ENCODE peak calls at places on chromosomes 6 and 20, in seven cellular contexts. G is CD4-positive, CD25-positive, alpha-beta regulatory T cell; V is sciatic nerve; A is pulmonary artery endothelial cell; C is aorta; R is epithelial cell of esophagus; K is ACHN. I is an unnamed sample.

GRCh38 chr6:42017021-42017643 is 33.2 kb upstream of the TAF8 start:
- DNase-seq in V (no peak), G (no peak), A (no peak), C (no peak), K (peak), R (peak), I (no peak)

GRCh38 chr20:40706977-40707582 is 18.0 kb upstream of the MAFB start:
- DNase-seq in G (no peak), A (no peak), R (no peak), C (no peak), K (peak), V (no peak), I (no peak)

GRCh38 chr6:40930555-40930954 is 108.5 kb downstream of the UNC5CL start:
- DNase-seq in K (no peak), R (peak), A (no peak), C (peak), V (no peak), G (no peak), I (no peak)

GRCh38 chr20:51862796-51863195 is 60.5 kb upstream of the SALL4 start:
- DNase-seq in V (no peak), C (no peak), R (no peak), G (no peak), K (no peak), A (no peak), I (no peak)

GRCh38 chr6:106512048-106512957 is 117.0 kb downstream of the RTN4IP1 start:
- DNase-seq in K (peak), V (peak), C (peak), A (peak), R (peak), G (peak), I (peak)

GRCh38 chr6:42200035-42200434 is 5.3 kb upstream of the GUCA1B start:
- DNase-seq in A (no peak), K (peak), V (no peak), G (no peak), C (no peak), R (peak), I (no peak)

GRCh38 chr20:8427419-8428065 is 295.5 kb downstream of the PLCB1 start:
- DNase-seq in A (peak), G (no peak), K (no peak), R (no peak), V (no peak), C (no peak), I (no peak)

GRCh38 chr6:87772597-87773530 is 70.8 kb upstream of the AKIRIN2 start:
- DNase-seq in V (no peak), K (no peak), R (no peak), C (no peak), A (no peak), G (no peak), I (no peak)

GRCh38 chr20:1388706-1389483 is 4.0 kb downstream of the FKBP1A start:
- DNase-seq in R (no peak), V (no peak), A (no peak), G (peak), C (no peak), K (no peak), I (no peak)

GRCh38 chr6:81613606-81614005 is 138.9 kb downstream of the TENT5A start:
- DNase-seq in C (no peak), K (no peak), A (peak), G (no peak), V (no peak), R (peak), I (no peak)

GRCh38 chr20:18056174-18057105 is 1.3 kb downstream of the OVOL2 start:
- DNase-seq in C (no peak), R (peak), A (no peak), G (no peak), V (no peak), K (no peak), I (peak)

GRCh38 chr6:152232494-152233151 is 404.5 kb downstream of the SYNE1 start:
- DNase-seq in G (peak), R (no peak), C (no peak), K (no peak), A (peak), V (no peak), I (no peak)

GRCh38 chr6:81906709-81907204 is 154.3 kb upstream of the TENT5A start:
- DNase-seq in K (no peak), R (peak), V (no peak), A (no peak), C (no peak), G (no peak), I (no peak)

GRCh38 chr20:58137236-58137635 is 91.2 kb downstream of the ANKRD60 start:
- DNase-seq in A (no peak), R (no peak), G (no peak), V (no peak), C (no peak), K (no peak), I (no peak)

GRCh38 chr6:54805077-54805476 is 41.5 kb upstream of the FAM83B start:
- DNase-seq in A (no peak), G (no peak), R (no peak), K (no peak), C (no peak), V (no peak), I (no peak)

GRCh38 chr6:46217671-46218131 is 46.9 kb upstream of the ENPP5 start:
- DNase-seq in K (no peak), A (no peak), V (no peak), G (no peak), R (no peak), C (peak), I (no peak)

GRCh38 chr20:1204061-1204460 is 807 bp downstream of the C20orf202 start:
- DNase-seq in G (no peak), R (peak), A (no peak), C (no peak), V (no peak), K (no peak), I (no peak)

GRCh38 chr6:22045261-22045912 is 251.4 kb downstream of the PRL start:
- DNase-seq in A (no peak), R (no peak), K (no peak), C (no peak), V (no peak), G (no peak), I (no peak)

GRCh38 chr6:2999005-2999620 is 581 bp upstream of the NQO2 start:
- DNase-seq in G (no peak), A (no peak), V (peak), C (no peak), R (peak), K (peak), I (no peak)

GRCh38 chr6:41577865-41578713 is 31.9 kb downstream of the FOXP4 start:
- DNase-seq in G (no peak), C (peak), R (peak), V (no peak), K (no peak), A (no peak), I (peak)

GRCh38 chr6:51702851-51703250 is 384.6 kb downstream of the PKHD1 start:
- DNase-seq in K (no peak), G (no peak), C (no peak), V (no peak), A (no peak), R (no peak), I (no peak)

GRCh38 chr6:56815436-56815835 is 139.5 kb upstream of the BEND6 start:
- DNase-seq in C (no peak), R (no peak), G (no peak), A (no peak), K (no peak), V (no peak), I (no peak)

GRCh38 chr6:110296151-110297028 is 61.8 kb downstream of the METTL24 start:
- DNase-seq in C (no peak), R (no peak), K (no peak), G (peak), A (no peak), V (no peak), I (no peak)

GRCh38 chr20:32067234-32067821 is 15.3 kb downstream of the HCK start:
- DNase-seq in A (no peak), G (no peak), R (no peak), C (no peak), V (no peak), K (no peak), I (no peak)

GRCh38 chr20:25389381-25389857 is 1.2 kb downstream of the ABHD12 start:
- DNase-seq in G (no peak), R (peak), C (no peak), V (no peak), A (no peak), K (peak), I (no peak)

GRCh38 chr6:53299331-53299835 is 49.4 kb downstream of the ELOVL5 start:
- DNase-seq in C (no peak), V (no peak), K (no peak), G (no peak), R (no peak), A (no peak), I (no peak)

GRCh38 chr6:110809792-110810191 is 5.5 kb downstream of the CDK19 start:
- DNase-seq in C (no peak), K (no peak), A (no peak), V (no peak), R (no peak), G (no peak), I (no peak)

GRCh38 chr20:21243811-21244210 is 59.3 kb upstream of the XRN2 start:
- DNase-seq in G (no peak), V (no peak), A (no peak), C (no peak), K (no peak), R (no peak), I (no peak)

GRCh38 chr6:41531591-41532582 is 14.3 kb upstream of the FOXP4 start:
- DNase-seq in R (no peak), G (peak), V (no peak), A (no peak), K (no peak), C (no peak), I (no peak)

GRCh38 chr20:2742934-2743559 is 50.5 kb downstream of the EBF4 start:
- DNase-seq in V (peak), R (peak), K (peak), A (no peak), C (peak), G (peak), I (peak)

GRCh38 chr6:15507746-15508145 is 155.1 kb downstream of the DTNBP1 start:
- DNase-seq in V (peak), A (no peak), C (no peak), K (no peak), G (no peak), R (no peak), I (peak)

I was measured in upper lobe of right lung.